ENCODE peak calls at places on chromosomes 13 and 19, in five cellular contexts. Y is astrocyte of the spinal cord, R is cardiac muscle cell, A is upper lobe of right lung, L is thoracic aorta. M is an unnamed sample.

GRCh38 chr13:108560092-108560491 is 69.3 kb upstream of the MYO16 start:
- DNase-seq in Y (no peak), R (no peak), A (no peak), L (no peak), M (no peak)

GRCh38 chr19:35712910-35713845 is 4.6 kb upstream of the KMT2B start:
- DNase-seq in Y (no peak), R (no peak), A (no peak), L (no peak), M (peak; percentile 86)

GRCh38 chr13:107846642-107847041 is 368.7 kb downstream of the LIG4 start:
- DNase-seq in Y (no peak), R (no peak), A (no peak), L (no peak), M (no peak)

GRCh38 chr13:65540064-65540635 is 1690.0 kb downstream of the PCDH9 start:
- DNase-seq in Y (peak; percentile 9), R (no peak), A (no peak), L (no peak), M (no peak)

GRCh38 chr13:32039488-32040013 is 8.0 kb downstream of the FRY start:
- DNase-seq in Y (no peak), R (no peak), A (no peak), L (no peak), M (no peak)

GRCh38 chr13:111659842-111660241 is 339.4 kb downstream of the TEX29 start:
- DNase-seq in Y (no peak), R (no peak), A (no peak), L (no peak), M (no peak)

GRCh38 chr13:113622791-113623490 is 35.1 kb downstream of the ATP4B start:
- DNase-seq in Y (no peak), R (no peak), A (no peak), L (no peak), M (no peak)

GRCh38 chr19:29831041-29831548 is 19.3 kb downstream of the CCNE1 start:
- DNase-seq in Y (no peak), R (no peak), A (peak; percentile 49), L (no peak), M (peak; percentile 37)

GRCh38 chr13:80408270-80408669 is 67.3 kb upstream of the SPRY2 start:
- DNase-seq in Y (no peak), R (no peak), A (no peak), L (no peak), M (no peak)

GRCh38 chr19:1538978-1539377 is 15.1 kb downstream of the PLK5 start:
- DNase-seq in Y (no peak), R (peak; percentile 25), A (no peak), L (no peak), M (no peak)

GRCh38 chr13:93248627-93249047 is 22.0 kb downstream of the GPC6 start:
- DNase-seq in Y (peak; percentile 88), R (peak; percentile 70), A (peak; percentile 81), L (no peak), M (no peak)

GRCh38 chr13:113415032-113415431 is 38.3 kb downstream of the ADPRHL1 start:
- DNase-seq in Y (no peak), R (no peak), A (no peak), L (no peak), M (no peak)

GRCh38 chr19:31882709-31883108 is 462.7 kb upstream of the ZNF507 start:
- DNase-seq in Y (no peak), R (no peak), A (no peak), L (no peak), M (no peak)

GRCh38 chr13:110829486-110829885 is 85.4 kb downstream of the ANKRD10 start:
- DNase-seq in Y (no peak), R (no peak), A (no peak), L (no peak), M (no peak)

GRCh38 chr13:98686281-98686680 is 66.2 kb downstream of the SLC15A1 start:
- DNase-seq in Y (no peak), R (no peak), A (no peak), L (no peak), M (no peak)

GRCh38 chr13:91123456-91124127 is 223.9 kb upstream of the MIR17HG start:
- DNase-seq in Y (no peak), R (peak; percentile 46), A (no peak), L (no peak), M (peak; percentile 3)

GRCh38 chr13:36778083-36778671 is 40.8 kb upstream of the RFXAP start:
- DNase-seq in Y (peak; percentile 63), R (peak; percentile 70), A (no peak), L (no peak), M (no peak)

GRCh38 chr13:51612867-51613266 is 28.6 kb downstream of the WDFY2 start:
- DNase-seq in Y (no peak), R (no peak), A (no peak), L (no peak), M (no peak)

GRCh38 chr13:101626925-101627555 is 174.6 kb downstream of the ITGBL1 start:
- DNase-seq in Y (peak; percentile 41), R (no peak), A (no peak), L (no peak), M (peak; percentile 35)

GRCh38 chr19:57648336-57649003 is 15.5 kb downstream of the ZNF211 start:
- DNase-seq in Y (no peak), R (no peak), A (no peak), L (no peak), M (no peak)

GRCh38 chr13:41470187-41470586 is 12.8 kb downstream of the RGCC start:
- DNase-seq in Y (no peak), R (no peak), A (no peak), L (no peak), M (no peak)

GRCh38 chr19:14146789-14147216 is 10.4 kb upstream of the ASF1B start:
- DNase-seq in Y (peak; percentile 42), R (peak; percentile 94), A (no peak), L (no peak), M (no peak)

GRCh38 chr19:31214086-31214485 is 135.2 kb downstream of the TSHZ3 start:
- DNase-seq in Y (peak; percentile 100), R (peak; percentile 98), A (peak; percentile 65), L (peak; percentile 34), M (no peak)

DNA sequence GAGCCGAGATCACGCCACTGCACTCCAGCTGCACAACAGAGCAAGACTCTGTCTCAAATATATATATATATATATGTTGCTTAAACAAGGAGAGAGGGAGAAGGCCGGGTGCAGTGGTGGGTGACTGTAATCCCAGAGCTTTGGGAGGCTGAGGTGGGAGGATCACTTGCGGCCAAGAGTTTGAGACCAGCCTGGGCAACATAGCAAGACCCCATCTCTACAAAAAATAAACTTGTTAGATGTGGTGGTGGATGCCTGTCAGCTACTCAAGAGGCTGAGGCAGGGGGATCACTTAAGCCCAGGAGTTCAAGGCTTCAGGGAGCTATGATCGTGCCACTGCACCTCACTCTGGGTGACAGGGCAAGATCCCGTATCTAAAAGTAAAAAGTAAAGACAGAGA is 5.3 kb upstream of the HSD17B14 start:
- DNase-seq in Y (no peak), R (no peak), A (no peak), L (no peak), M (no peak)
- TF ChIP-seq CTCF in Y (no peak), R (no peak), A (no peak), L (no peak), M (no peak)

DNA sequence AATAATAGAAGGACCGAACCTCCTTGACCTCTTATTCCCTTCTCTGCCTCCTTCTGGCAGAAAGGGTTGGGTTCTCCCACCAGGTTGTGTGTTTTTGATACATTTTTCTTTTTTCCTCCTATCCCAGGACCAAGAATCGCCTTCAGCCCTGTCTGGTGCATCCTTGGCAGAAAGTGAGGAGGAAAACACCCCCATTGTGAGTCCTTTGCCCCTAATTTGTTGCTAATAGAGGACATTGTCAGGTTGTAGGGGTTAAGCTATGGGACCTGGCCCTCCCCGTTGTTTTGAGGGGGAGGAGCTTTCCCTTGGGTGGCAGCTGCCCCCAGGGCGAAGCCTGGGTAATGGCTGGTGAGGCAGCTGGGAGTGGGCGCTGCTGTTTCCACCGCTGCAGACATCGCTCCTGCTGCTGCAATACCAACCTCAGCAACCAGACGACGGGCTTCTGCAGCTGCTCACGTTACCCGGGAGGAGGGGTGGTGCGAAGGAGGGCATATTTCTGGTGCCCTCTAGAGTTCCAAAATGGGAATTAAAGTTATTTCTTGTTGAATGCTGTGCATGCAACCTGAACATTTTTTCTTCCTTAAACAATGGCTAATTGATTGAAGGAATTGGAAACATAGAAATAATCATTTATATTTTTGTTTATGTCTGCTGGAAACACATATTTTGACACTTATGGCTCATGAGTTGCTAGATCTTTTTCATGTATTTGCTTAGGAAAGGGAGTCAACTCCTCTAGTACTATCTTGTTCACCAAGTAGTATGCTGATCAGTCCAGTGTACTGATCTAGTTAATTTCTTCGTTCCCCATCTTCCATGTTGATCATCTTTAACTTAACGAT is 1.5 kb downstream of the ZMYM2 start:
- DNase-seq in Y (peak; percentile 91), R (peak; percentile 93), A (peak; percentile 92), L (peak; percentile 67), M (peak; percentile 78)
- TF ChIP-seq CTCF in Y (peak; percentile 88), R (peak; percentile 84), A (peak; percentile 92), L (peak; percentile 92), M (peak; percentile 50)

DNA sequence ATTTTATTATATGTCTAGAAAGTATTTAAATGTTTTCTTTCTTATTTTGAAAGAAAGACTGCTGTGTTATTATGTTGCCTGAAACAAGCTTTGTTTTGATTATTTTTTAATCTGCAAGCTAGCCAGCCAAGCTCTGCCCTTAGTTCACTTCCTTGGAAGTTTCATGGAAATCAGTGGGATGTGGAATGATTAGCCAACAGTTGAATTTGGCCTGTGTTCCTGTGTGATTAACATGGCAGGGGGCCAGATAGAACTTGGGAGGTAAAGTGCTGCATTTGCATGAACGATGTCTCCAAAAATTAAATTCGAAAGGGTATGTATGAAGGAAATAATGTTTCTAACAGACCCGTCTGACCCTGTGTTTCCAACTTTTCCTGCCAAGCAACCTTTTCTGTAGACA is 32.2 kb downstream of the UFM1 start:
- DNase-seq in Y (no peak), R (peak; percentile 56), A (no peak), L (no peak), M (no peak)
- TF ChIP-seq CTCF in Y (no peak), R (no peak), A (no peak), L (no peak), M (no peak)

DNA sequence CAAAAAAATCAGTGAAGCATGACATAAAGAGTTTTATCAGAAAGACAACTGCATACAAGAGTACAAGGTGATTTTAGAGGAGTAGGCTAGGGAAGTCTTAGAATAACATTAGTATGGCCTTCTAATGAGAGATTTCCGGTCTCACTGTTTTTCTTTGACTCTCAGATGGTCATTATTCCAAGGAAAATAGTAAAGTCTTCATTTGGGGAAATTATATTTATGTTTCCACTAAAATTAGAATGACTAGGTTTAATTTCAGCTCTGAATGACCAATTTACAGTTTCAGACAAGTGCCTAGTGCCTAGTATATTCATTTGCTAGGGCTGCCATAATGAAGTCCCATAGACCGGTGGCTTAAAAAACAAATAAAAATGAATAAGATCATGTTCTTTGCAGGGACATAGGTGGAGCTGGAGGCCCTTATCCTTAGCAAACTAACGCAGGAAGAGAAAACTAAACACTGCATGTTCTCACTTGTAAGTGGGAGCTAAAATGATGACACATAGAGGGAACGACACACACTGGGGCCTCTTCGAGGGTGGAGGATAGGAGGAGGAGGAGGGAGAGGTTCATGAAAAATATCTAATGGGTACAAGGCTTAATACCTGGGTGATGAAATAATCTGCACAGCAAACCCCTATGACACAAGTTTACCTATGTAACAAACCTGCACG is 303.1 kb downstream of the PCDH9 start:
- DNase-seq in Y (peak; percentile 28), R (no peak), A (no peak), L (no peak), M (no peak)
- TF ChIP-seq CTCF in Y (no peak), R (no peak), A (no peak), L (no peak), M (no peak)

M was measured in GM20000.